ENCODE peak calls at places on chromosomes 11 and 22, in seven cellular contexts. D is CD8-positive, alpha-beta T cell; E is breast epithelium; I is thyroid gland; G is CD8-positive, alpha-beta memory T cell; T is IMR-90; S is H9. O is an unnamed sample.

GRCh38 chr22:40203568-40203967 is 25.8 kb downstream of the TNRC6B start:
- DNase-seq in D (peak; percentile 51), E (no peak), I (no peak), G (no peak), T (peak; percentile 38), S (no peak), O (no peak)

GRCh38 chr11:123428221-123428631 is 1.8 kb upstream of the GRAMD1B start:
- DNase-seq in D (no peak), E (no peak), I (no peak), G (no peak), T (no peak), S (no peak), O (no peak)

GRCh38 chr11:3827434-3828186 is 13.1 kb downstream of the RHOG start:
- DNase-seq in D (no peak), E (no peak), I (no peak), G (no peak), T (no peak), S (no peak), O (no peak)

GRCh38 chr11:10900686-10901415 is 43.0 kb upstream of the ZBED5 start:
- DNase-seq in D (no peak), E (no peak), I (no peak), G (no peak), T (peak; percentile 57), S (no peak), O (no peak)

GRCh38 chr22:17969732-17970131 is 54.6 kb downstream of the MICAL3 start:
- DNase-seq in D (no peak), E (no peak), I (no peak), G (no peak), T (peak; percentile 99), S (no peak), O (no peak)

GRCh38 chr22:40323681-40324083 is 22.6 kb upstream of the ADSL start:
- DNase-seq in D (peak; percentile 33), E (no peak), I (no peak), G (no peak), T (no peak), S (no peak), O (no peak)

GRCh38 chr11:111734383-111735261 is 31.6 kb downstream of the PPP2R1B start:
- DNase-seq in D (no peak), E (no peak), I (no peak), G (no peak), T (no peak), S (no peak), O (no peak)

GRCh38 chr22:40179535-40179934 is 1.8 kb downstream of the TNRC6B start:
- DNase-seq in D (no peak), E (no peak), I (no peak), G (no peak), T (no peak), S (no peak), O (no peak)

GRCh38 chr22:39956932-39957664 is 3.1 kb upstream of the TMA7B start:
- DNase-seq in D (no peak), E (no peak), I (no peak), G (no peak), T (no peak), S (no peak), O (no peak)

GRCh38 chr11:61569701-61570100 is 11.2 kb downstream of the SYT7 start:
- DNase-seq in D (no peak), E (no peak), I (no peak), G (no peak), T (no peak), S (no peak), O (no peak)

DNA sequence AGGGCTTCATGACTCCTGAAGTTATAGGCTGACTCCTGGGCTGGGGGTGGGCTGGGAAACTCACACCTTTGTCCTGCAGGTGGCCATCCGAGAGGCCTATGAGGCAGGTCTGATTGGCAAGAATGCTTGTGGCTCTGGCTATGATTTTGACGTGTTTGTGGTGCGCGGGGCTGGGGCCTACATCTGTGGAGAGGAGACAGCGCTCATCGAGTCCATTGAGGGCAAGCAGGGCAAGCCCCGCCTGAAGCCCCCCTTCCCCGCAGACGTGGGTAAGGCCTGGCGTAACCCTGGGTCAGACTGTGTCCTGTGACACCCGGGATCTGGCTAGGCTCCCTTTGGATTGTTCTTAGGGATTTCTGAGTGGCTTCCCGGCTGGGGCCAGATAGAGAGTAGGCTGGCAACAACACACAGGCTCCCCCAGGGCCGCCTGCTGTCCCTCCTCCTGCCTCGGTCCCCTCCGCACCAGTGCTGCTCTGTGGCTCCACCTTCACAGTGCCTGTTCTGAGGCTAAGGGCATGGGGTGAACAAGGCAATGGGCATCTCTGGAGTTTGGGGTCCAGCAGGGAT is 3.6 kb downstream of the NDUFV1 start:
- DNase-seq in D (no peak), E (no peak), I (no peak), G (no peak), T (no peak), S (no peak), O (no peak)
- H3K4me1 ChIP-seq in D (peaks cover 46% of the 10 kb centered on the region), E (no peaks in the 10 kb centered on the region), I (peaks cover 20% of the 10 kb centered on the region), G (peaks cover 43% of the 10 kb centered on the region), T (peaks cover 6% of the 10 kb centered on the region), S (no peaks in the 10 kb centered on the region), O (peaks cover 33% of the 10 kb centered on the region)

GRCh38 chr11:128326791-128327190 is 260.6 kb downstream of the ETS1 start:
- DNase-seq in D (no peak), E (no peak), I (no peak), G (no peak), T (no peak), S (no peak), O (no peak)
- H3K4me1 ChIP-seq in D (peaks cover 97% of the 10 kb centered on the region), E (no peaks in the 10 kb centered on the region), I (peaks cover 12% of the 10 kb centered on the region), G (peaks cover 97% of the 10 kb centered on the region), T (no peaks in the 10 kb centered on the region), S (no peaks in the 10 kb centered on the region), O (peaks cover 6% of the 10 kb centered on the region)

GRCh38 chr22:31279821-31280496 is 12.3 kb downstream of the PIK3IP1 start:
- DNase-seq in D (no peak), E (no peak), I (no peak), G (no peak), T (no peak), S (no peak), O (no peak)

GRCh38 chr22:31281733-31282132 is 10.6 kb downstream of the PIK3IP1 start:
- DNase-seq in D (peak; percentile 37), E (no peak), I (no peak), G (no peak), T (no peak), S (no peak), O (no peak)

GRCh38 chr22:31277741-31278642 is 14.3 kb downstream of the PIK3IP1 start:
- DNase-seq in D (no peak), E (no peak), I (no peak), G (no peak), T (no peak), S (no peak), O (no peak)

GRCh38 chr22:31278643-31279326 is 13.5 kb downstream of the PIK3IP1 start:
- DNase-seq in D (peak; percentile 66), E (no peak), I (no peak), G (no peak), T (no peak), S (no peak), O (no peak)

GRCh38 chr22:31279327-31279669 is 13.0 kb downstream of the PIK3IP1 start:
- DNase-seq in D (no peak), E (no peak), I (no peak), G (no peak), T (no peak), S (no peak), O (no peak)
- H3K4me1 ChIP-seq in D (peaks cover 93% of the 10 kb centered on the region), E (no peaks in the 10 kb centered on the region), I (peaks cover 6% of the 10 kb centered on the region), G (peaks cover 91% of the 10 kb centered on the region), T (no peaks in the 10 kb centered on the region), S (no peaks in the 10 kb centered on the region), O (peaks cover 5% of the 10 kb centered on the region)

DNA sequence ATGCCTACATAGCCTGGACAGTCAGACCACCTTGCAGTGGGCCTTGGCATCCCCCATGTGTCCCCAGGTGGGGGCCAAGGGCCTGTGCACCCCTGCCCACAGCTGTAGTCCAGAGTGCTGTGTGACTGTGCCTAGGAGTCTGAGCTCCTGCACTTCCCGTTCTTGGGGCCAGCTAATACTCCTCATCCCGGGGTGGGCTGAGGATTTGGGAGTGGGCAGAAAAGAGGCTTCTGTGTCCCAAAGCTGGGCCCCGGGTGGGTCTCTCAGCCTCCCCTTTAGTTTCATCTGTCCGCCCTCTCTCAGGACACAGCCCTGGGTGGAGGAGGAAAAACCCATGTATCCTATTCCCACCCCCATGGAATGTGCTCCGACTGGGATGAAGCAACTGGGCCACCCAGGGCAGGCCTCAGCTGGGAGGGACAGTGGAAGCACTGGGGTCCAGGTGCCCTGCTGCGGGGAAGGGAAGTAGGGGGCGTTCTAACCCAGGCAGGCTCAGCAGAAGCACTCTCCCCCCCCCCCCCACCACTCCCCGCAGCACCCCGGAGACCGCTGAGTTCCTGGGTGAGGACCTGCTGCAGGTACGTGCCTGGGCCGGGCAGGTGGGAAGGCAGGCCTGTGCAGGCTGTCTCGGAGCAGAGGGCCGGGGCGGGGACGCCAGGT is 1.3 kb downstream of the SH3BP1 start:
- DNase-seq in D (peak; percentile 46), E (no peak), I (no peak), G (no peak), T (no peak), S (no peak), O (no peak)
- H3K4me1 ChIP-seq in D (peaks cover 65% of the 10 kb centered on the region), E (peaks cover 8% of the 10 kb centered on the region), I (peaks cover 7% of the 10 kb centered on the region), G (peaks cover 62% of the 10 kb centered on the region), T (peaks cover 25% of the 10 kb centered on the region), S (peaks cover 3% of the 10 kb centered on the region), O (peaks cover 38% of the 10 kb centered on the region)

GRCh38 chr11:76696756-76697155 is 26.2 kb upstream of the LRRC32 start:
- DNase-seq in D (no peak), E (no peak), I (no peak), G (no peak), T (no peak), S (no peak), O (no peak)
- H3K4me1 ChIP-seq in D (no peaks in the 10 kb centered on the region), E (no peaks in the 10 kb centered on the region), I (no peaks in the 10 kb centered on the region), G (no peaks in the 10 kb centered on the region), T (peaks cover 19% of the 10 kb centered on the region), S (peaks cover 6% of the 10 kb centered on the region), O (no peaks in the 10 kb centered on the region)